ENCODE peak calls at places on chromosomes 1 and 21, in six cellular contexts. G is GM10248, J is MCF 10A, U is endothelial cell, H is upper lobe of right lung, D is mesothelial cell of epicardium. E is an unnamed sample.

GRCh38 chr1:11065796-11066195 is 6.0 kb upstream of the SRM start:
- DNase-seq in G (no peak), J (no peak), U (no peak), H (no peak), D (no peak), E (no peak)

GRCh38 chr1:28579374-28579773 is 12.7 kb upstream of the RAB42 start:
- DNase-seq in G (no peak), J (no peak), U (no peak), H (no peak), D (no peak), E (no peak)

GRCh38 chr1:6489799-6490180 is 1.7 kb downstream of the PLEKHG5 start:
- DNase-seq in G (peak), J (peak), U (peak), H (peak), D (peak), E (peak)

GRCh38 chr1:26500488-26501175 is 28.4 kb downstream of the HMGN2 start:
- DNase-seq in G (peak), J (peak), U (peak), H (peak), D (peak), E (peak)

GRCh38 chr1:71232786-71233185 is 152.0 kb upstream of the ZRANB2 start:
- DNase-seq in G (no peak), J (no peak), U (no peak), H (no peak), D (no peak), E (no peak)

GRCh38 chr1:200279810-200280411 is 129.9 kb downstream of the ZNF281 start:
- DNase-seq in G (peak), J (peak), U (peak), H (no peak), D (no peak), E (no peak)

GRCh38 chr1:180948846-180949615 is 36.3 kb downstream of the KIAA1614 start:
- DNase-seq in G (no peak), J (no peak), U (no peak), H (no peak), D (no peak), E (no peak)

GRCh38 chr1:17671741-17672140 is 83.4 kb upstream of the ACTL8 start:
- DNase-seq in G (no peak), J (no peak), U (no peak), H (no peak), D (no peak), E (no peak)

GRCh38 chr1:157045251-157046218 is at the start of gene ARHGEF11:
- DNase-seq in G (peak), J (peak), U (peak), H (peak), D (peak), E (peak)

GRCh38 chr1:156944848-156945247 is 24.4 kb downstream of the LRRC71 start:
- DNase-seq in G (no peak), J (no peak), U (no peak), H (no peak), D (no peak), E (no peak)

GRCh38 chr1:7385471-7386225 is 385.4 kb upstream of the VAMP3 start:
- DNase-seq in G (no peak), J (no peak), U (no peak), H (no peak), D (no peak), E (no peak)

GRCh38 chr1:161484613-161485012 is 20.6 kb upstream of the FCGR2A start:
- DNase-seq in G (no peak), J (peak), U (no peak), H (no peak), D (no peak), E (no peak)

GRCh38 chr1:169565335-169566271 is 20.7 kb downstream of the F5 start:
- DNase-seq in G (no peak), J (no peak), U (no peak), H (no peak), D (no peak), E (no peak)

GRCh38 chr1:83882906-83883305 is 116.0 kb downstream of the TTLL7 start:
- DNase-seq in G (no peak), J (peak), U (no peak), H (no peak), D (no peak), E (no peak)

GRCh38 chr1:223363856-223364684 is at the start of gene SUSD4:
- DNase-seq in G (peak), J (no peak), U (peak), H (peak), D (peak), E (peak)

GRCh38 chr21:31117046-31117916 is 79.0 kb upstream of the KRTAP19-8 start:
- DNase-seq in G (no peak), J (peak), U (no peak), H (no peak), D (no peak), E (no peak)

GRCh38 chr1:25425098-25426085 is 4.8 kb upstream of the RHCE start:
- DNase-seq in G (no peak), J (peak), U (no peak), H (no peak), D (no peak), E (no peak)

GRCh38 chr1:242690849-242691602 is 166.5 kb upstream of the PLD5 start:
- DNase-seq in G (no peak), J (no peak), U (no peak), H (no peak), D (no peak), E (no peak)
- TF ChIP-seq CTCF in G (no peak), J (no peak), U (no peak), H (no peak), D (no peak), E (no peak)

GRCh38 chr1:49765034-49765433 is 258.7 kb downstream of the AGBL4 start:
- DNase-seq in G (no peak), J (peak), U (no peak), H (no peak), D (no peak), E (no peak)
- TF ChIP-seq CTCF in G (no peak), J (peak), U (no peak), H (no peak), D (no peak), E (no peak)

GRCh38 chr1:67484492-67484891 is 54.3 kb upstream of the SERBP1 start:
- DNase-seq in G (no peak), J (no peak), U (no peak), H (no peak), D (no peak), E (no peak)

GRCh38 chr1:67485046-67485811 is 55.0 kb upstream of the SERBP1 start:
- DNase-seq in G (no peak), J (no peak), U (no peak), H (no peak), D (no peak), E (no peak)

GRCh38 chr1:67491280-67491679 is 61.1 kb upstream of the SERBP1 start:
- DNase-seq in G (no peak), J (no peak), U (no peak), H (no peak), D (no peak), E (no peak)

GRCh38 chr1:67493148-67493547 is 62.9 kb upstream of the SERBP1 start:
- DNase-seq in G (no peak), J (no peak), U (no peak), H (no peak), D (no peak), E (no peak)

GRCh38 chr1:67489643-67490042 is 59.4 kb upstream of the SERBP1 start:
- DNase-seq in G (peak), J (peak), U (no peak), H (no peak), D (no peak), E (no peak)
- TF ChIP-seq CTCF in G (peak), J (no peak), U (no peak), H (peak), D (no peak), E (no peak)

DNA sequence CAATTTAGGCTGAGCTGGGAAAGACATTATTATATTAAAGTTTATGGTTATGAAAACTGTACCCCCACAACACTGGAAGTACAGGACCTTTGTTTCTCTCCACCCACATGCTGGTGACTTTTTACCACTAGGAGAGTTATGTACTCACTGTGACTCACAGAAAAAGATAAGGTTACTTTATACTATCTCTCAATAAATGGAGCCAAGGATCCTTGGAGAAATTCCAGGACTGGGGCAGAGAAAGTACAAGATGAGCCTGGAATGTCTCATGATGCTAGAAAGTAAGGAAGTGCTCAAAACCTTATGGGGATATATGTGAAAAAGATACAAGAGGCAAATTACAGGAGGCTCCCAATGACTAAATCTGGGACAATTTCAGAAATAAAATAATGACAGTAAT is 63.9 kb upstream of the C1orf105 start:
- DNase-seq in G (no peak), J (peak), U (no peak), H (no peak), D (no peak), E (no peak)
- TF ChIP-seq CTCF in G (no peak), J (no peak), U (no peak), H (no peak), D (no peak), E (no peak)

DNA sequence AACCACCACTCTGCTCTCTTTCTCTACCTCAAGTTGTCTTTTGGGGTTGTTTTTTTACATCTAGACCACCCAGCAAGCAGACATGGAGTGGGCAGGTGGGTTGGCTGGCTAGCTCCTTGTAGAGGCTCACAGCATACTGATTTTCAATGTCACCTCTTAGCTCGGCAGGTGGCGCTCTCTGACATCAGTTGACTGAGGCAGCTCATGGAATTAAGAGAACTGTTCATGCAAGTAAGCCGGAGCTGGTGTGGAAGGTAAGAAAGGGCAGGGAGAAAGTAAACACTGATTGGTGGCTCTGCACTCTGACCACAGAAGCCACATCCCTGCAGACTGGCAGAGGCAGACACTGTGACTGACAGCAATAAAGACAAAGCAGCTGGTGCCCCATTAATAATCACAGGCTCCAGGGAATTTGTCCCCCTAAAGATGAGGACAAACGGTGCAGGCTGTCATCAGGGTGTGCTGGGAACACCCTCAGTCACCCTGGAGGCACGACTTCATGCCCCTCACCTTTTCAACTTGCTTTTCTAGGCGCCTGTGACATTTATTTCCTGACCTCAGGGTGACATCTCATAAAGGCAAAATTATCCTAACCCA is 226.8 kb downstream of the LMX1A start:
- DNase-seq in G (peak), J (peak), U (peak), H (peak), D (peak), E (no peak)
- TF ChIP-seq CTCF in G (peak), J (peak), U (peak), H (peak), D (peak), E (no peak)

E was measured in CD8-positive, alpha-beta T cell.